ENCODE peak calls at places on chromosomes 1 and 21, in six cellular contexts. One of them, this sample, is unnamed.

GRCh38 chr1:242784074-242784473 is 259.6 kb upstream of the PLD5 start:
- DNase-seq in omental fat pad: no peak
- DNase-seq in endothelial cell: peak; percentile 11
- DNase-seq in activated CD4-positive, alpha-beta T cell treated with anti-CD3 and anti-CD28 coated beads for 48 hours: no peak
- DNase-seq in left ventricle myocardium inferior: no peak
- DNase-seq in astrocyte of the hippocampus: no peak
- DNase-seq in this sample: no peak

GRCh38 chr1:97603776-97604175 is 317.1 kb downstream of the DPYD start:
- DNase-seq in endothelial cell: no peak
- DNase-seq in activated CD4-positive, alpha-beta T cell treated with anti-CD3 and anti-CD28 coated beads for 48 hours: no peak
- DNase-seq in left ventricle myocardium inferior: no peak
- DNase-seq in astrocyte of the hippocampus: peak; percentile 46
- DNase-seq in omental fat pad: no peak
- DNase-seq in this sample: no peak

GRCh38 chr1:48007044-48007443 is 9.9 kb upstream of the TRABD2B start:
- DNase-seq in activated CD4-positive, alpha-beta T cell treated with anti-CD3 and anti-CD28 coated beads for 48 hours: no peak
- DNase-seq in omental fat pad: no peak
- DNase-seq in left ventricle myocardium inferior: no peak
- DNase-seq in astrocyte of the hippocampus: no peak
- DNase-seq in endothelial cell: no peak
- DNase-seq in this sample: no peak

GRCh38 chr1:241532173-241532553 is at the start of gene KMO:
- DNase-seq in left ventricle myocardium inferior: no peak
- DNase-seq in astrocyte of the hippocampus: peak; percentile 23
- DNase-seq in activated CD4-positive, alpha-beta T cell treated with anti-CD3 and anti-CD28 coated beads for 48 hours: no peak
- DNase-seq in endothelial cell: no peak
- DNase-seq in omental fat pad: no peak
- DNase-seq in this sample: no peak

GRCh38 chr1:158836038-158836437 is 4.9 kb downstream of the MNDA start:
- DNase-seq in left ventricle myocardium inferior: no peak
- DNase-seq in activated CD4-positive, alpha-beta T cell treated with anti-CD3 and anti-CD28 coated beads for 48 hours: no peak
- DNase-seq in astrocyte of the hippocampus: no peak
- DNase-seq in endothelial cell: no peak
- DNase-seq in omental fat pad: no peak
- DNase-seq in this sample: no peak

GRCh38 chr1:221704291-221704690 is 37.6 kb downstream of the DUSP10 start:
- DNase-seq in endothelial cell: no peak
- DNase-seq in activated CD4-positive, alpha-beta T cell treated with anti-CD3 and anti-CD28 coated beads for 48 hours: no peak
- DNase-seq in omental fat pad: no peak
- DNase-seq in astrocyte of the hippocampus: no peak
- DNase-seq in left ventricle myocardium inferior: no peak
- DNase-seq in this sample: no peak

GRCh38 chr1:59952065-59952464 is 25.5 kb upstream of the CYP2J2 start:
- DNase-seq in astrocyte of the hippocampus: no peak
- DNase-seq in activated CD4-positive, alpha-beta T cell treated with anti-CD3 and anti-CD28 coated beads for 48 hours: no peak
- DNase-seq in endothelial cell: no peak
- DNase-seq in omental fat pad: no peak
- DNase-seq in left ventricle myocardium inferior: no peak
- DNase-seq in this sample: no peak

GRCh38 chr1:150841626-150842025 is 33.6 kb upstream of the CTSK start:
- DNase-seq in activated CD4-positive, alpha-beta T cell treated with anti-CD3 and anti-CD28 coated beads for 48 hours: no peak
- DNase-seq in endothelial cell: no peak
- DNase-seq in omental fat pad: no peak
- DNase-seq in left ventricle myocardium inferior: no peak
- DNase-seq in astrocyte of the hippocampus: no peak
- DNase-seq in this sample: no peak

GRCh38 chr1:167520711-167521206 is 2.4 kb upstream of the CD247 start:
- DNase-seq in endothelial cell: no peak
- DNase-seq in left ventricle myocardium inferior: no peak
- DNase-seq in omental fat pad: no peak
- DNase-seq in activated CD4-positive, alpha-beta T cell treated with anti-CD3 and anti-CD28 coated beads for 48 hours: no peak
- DNase-seq in astrocyte of the hippocampus: no peak
- DNase-seq in this sample: no peak

GRCh38 chr1:2636733-2637132 is 3.9 kb upstream of the MMEL1 start:
- DNase-seq in endothelial cell: no peak
- DNase-seq in astrocyte of the hippocampus: no peak
- DNase-seq in left ventricle myocardium inferior: no peak
- DNase-seq in activated CD4-positive, alpha-beta T cell treated with anti-CD3 and anti-CD28 coated beads for 48 hours: no peak
- DNase-seq in omental fat pad: no peak
- DNase-seq in this sample: no peak

GRCh38 chr1:98133151-98133550 is 212.3 kb upstream of the DPYD start:
- DNase-seq in omental fat pad: no peak
- DNase-seq in astrocyte of the hippocampus: peak; percentile 70
- DNase-seq in left ventricle myocardium inferior: no peak
- DNase-seq in activated CD4-positive, alpha-beta T cell treated with anti-CD3 and anti-CD28 coated beads for 48 hours: no peak
- DNase-seq in endothelial cell: no peak
- DNase-seq in this sample: no peak

GRCh38 chr1:74474585-74474984 is 37.8 kb downstream of the LRRC53 start:
- DNase-seq in omental fat pad: no peak
- DNase-seq in endothelial cell: no peak
- DNase-seq in activated CD4-positive, alpha-beta T cell treated with anti-CD3 and anti-CD28 coated beads for 48 hours: no peak
- DNase-seq in left ventricle myocardium inferior: no peak
- DNase-seq in astrocyte of the hippocampus: peak; percentile 17
- DNase-seq in this sample: no peak

GRCh38 chr1:159973350-159973940 is 19.4 kb upstream of the SLAMF9 start:
- DNase-seq in activated CD4-positive, alpha-beta T cell treated with anti-CD3 and anti-CD28 coated beads for 48 hours: no peak
- DNase-seq in astrocyte of the hippocampus: no peak
- DNase-seq in omental fat pad: no peak
- DNase-seq in left ventricle myocardium inferior: no peak
- DNase-seq in endothelial cell: no peak
- DNase-seq in this sample: no peak

GRCh38 chr1:54945393-54945936 is 35.0 kb upstream of the TMEM61 start:
- DNase-seq in endothelial cell: no peak
- DNase-seq in left ventricle myocardium inferior: no peak
- DNase-seq in astrocyte of the hippocampus: no peak
- DNase-seq in activated CD4-positive, alpha-beta T cell treated with anti-CD3 and anti-CD28 coated beads for 48 hours: no peak
- DNase-seq in omental fat pad: no peak
- DNase-seq in this sample: no peak

GRCh38 chr21:31911138-31911907 is 38.5 kb downstream of the HUNK start:
- DNase-seq in omental fat pad: no peak
- DNase-seq in left ventricle myocardium inferior: no peak
- DNase-seq in endothelial cell: no peak
- DNase-seq in activated CD4-positive, alpha-beta T cell treated with anti-CD3 and anti-CD28 coated beads for 48 hours: no peak
- DNase-seq in astrocyte of the hippocampus: peak; percentile 16
- DNase-seq in this sample: no peak

GRCh38 chr1:221748981-221749380 is 7.1 kb upstream of the DUSP10 start:
- DNase-seq in omental fat pad: no peak
- DNase-seq in activated CD4-positive, alpha-beta T cell treated with anti-CD3 and anti-CD28 coated beads for 48 hours: no peak
- DNase-seq in endothelial cell: no peak
- DNase-seq in astrocyte of the hippocampus: no peak
- DNase-seq in left ventricle myocardium inferior: no peak
- DNase-seq in this sample: no peak

GRCh38 chr1:38253314-38253713 is 206.7 kb upstream of the POU3F1 start:
- DNase-seq in endothelial cell: no peak
- DNase-seq in left ventricle myocardium inferior: no peak
- DNase-seq in astrocyte of the hippocampus: no peak
- DNase-seq in omental fat pad: no peak
- DNase-seq in activated CD4-positive, alpha-beta T cell treated with anti-CD3 and anti-CD28 coated beads for 48 hours: no peak
- DNase-seq in this sample: no peak

GRCh38 chr1:54371038-54371935 is 34.9 kb downstream of the SSBP3 start:
- DNase-seq in left ventricle myocardium inferior: no peak
- DNase-seq in endothelial cell: no peak
- DNase-seq in omental fat pad: no peak
- DNase-seq in activated CD4-positive, alpha-beta T cell treated with anti-CD3 and anti-CD28 coated beads for 48 hours: no peak
- DNase-seq in astrocyte of the hippocampus: no peak
- DNase-seq in this sample: no peak

GRCh38 chr1:11746092-11746491 is 10.2 kb downstream of the AGTRAP start:
- DNase-seq in activated CD4-positive, alpha-beta T cell treated with anti-CD3 and anti-CD28 coated beads for 48 hours: no peak
- DNase-seq in astrocyte of the hippocampus: no peak
- DNase-seq in endothelial cell: no peak
- DNase-seq in omental fat pad: no peak
- DNase-seq in left ventricle myocardium inferior: no peak
- DNase-seq in this sample: no peak

GRCh38 chr1:23563003-23563402 is 3.7 kb upstream of the ID3 start:
- DNase-seq in activated CD4-positive, alpha-beta T cell treated with anti-CD3 and anti-CD28 coated beads for 48 hours: no peak
- DNase-seq in left ventricle myocardium inferior: no peak
- DNase-seq in omental fat pad: no peak
- DNase-seq in astrocyte of the hippocampus: peak; percentile 51
- DNase-seq in endothelial cell: no peak
- DNase-seq in this sample: no peak

GRCh38 chr1:207323425-207323976 is 2.0 kb downstream of the CD55 start:
- DNase-seq in endothelial cell: no peak
- DNase-seq in omental fat pad: no peak
- DNase-seq in astrocyte of the hippocampus: no peak
- DNase-seq in activated CD4-positive, alpha-beta T cell treated with anti-CD3 and anti-CD28 coated beads for 48 hours: no peak
- DNase-seq in left ventricle myocardium inferior: no peak
- DNase-seq in this sample: no peak

This sample was measured in heart right ventricle.